ENCODE peak calls at places on chromosomes 6 and 20, in seven cellular contexts. E is esophagus squamous epithelium, R is glutamatergic neuron, W is heart left ventricle, I is cardiac fibroblast, H is neural crest cell, X is fibroblast of the aortic adventitia. U is an unnamed sample.

GRCh38 chr6:72649032-72649984 is 27.4 kb downstream of the KCNQ5 start:
- DNase-seq in W (no peak), H (no peak), X (peak; percentile 87), E (no peak), R (no peak), I (peak; percentile 78), U (no peak)

GRCh38 chr6:133937909-133938308 is 15.1 kb upstream of the TBPL1 start:
- DNase-seq in I (no peak), R (no peak), H (no peak), X (no peak), E (no peak), W (no peak), U (no peak)

GRCh38 chr6:136383271-136383670 is 93.6 kb upstream of the BCLAF1 start:
- DNase-seq in R (no peak), H (no peak), W (no peak), X (peak; percentile 2), E (no peak), I (no peak), U (no peak)

GRCh38 chr20:61253640-61254511 is 1.8 kb downstream of the CDH4 start:
- DNase-seq in X (no peak), I (no peak), R (peak; percentile 37), E (no peak), H (peak; percentile 30), W (no peak), U (no peak)

GRCh38 chr20:20734475-20734948 is 22.1 kb upstream of the RALGAPA2 start:
- DNase-seq in H (no peak), X (no peak), I (no peak), E (no peak), R (no peak), W (no peak), U (no peak)

GRCh38 chr6:106476326-106477105 is 116.0 kb downstream of the CRYBG1 start:
- DNase-seq in W (no peak), R (no peak), I (peak; percentile 64), H (no peak), X (peak; percentile 91), E (no peak), U (no peak)

GRCh38 chr6:121305957-121306607 is 28.2 kb downstream of the TBC1D32 start:
- DNase-seq in R (no peak), E (no peak), X (peak; percentile 48), W (no peak), I (peak; percentile 60), H (no peak), U (no peak)

GRCh38 chr6:95784019-95784418 is 206.7 kb downstream of the MANEA start:
- DNase-seq in E (no peak), H (no peak), R (no peak), X (no peak), W (no peak), I (no peak), U (no peak)

GRCh38 chr20:14700641-14700965 is 363.2 kb upstream of the FLRT3 start:
- DNase-seq in X (peak; percentile 39), R (no peak), I (peak; percentile 27), H (no peak), E (no peak), W (no peak), U (no peak)

GRCh38 chr20:2521369-2522305 is 12.9 kb upstream of the ZNF343 start:
- DNase-seq in I (peak; percentile 63), H (peak; percentile 67), X (peak; percentile 53), R (peak; percentile 81), E (no peak), W (peak; percentile 39), U (no peak)

GRCh38 chr20:50296450-50297375 is 106.1 kb downstream of the CEBPB start:
- DNase-seq in X (peak; percentile 65), I (peak; percentile 76), E (no peak), W (peak; percentile 52), H (no peak), R (no peak), U (no peak)

GRCh38 chr20:34615477-34615876 is 57.0 kb downstream of the MAP1LC3A start:
- DNase-seq in I (no peak), R (no peak), H (no peak), X (peak; percentile 21), W (no peak), E (no peak), U (no peak)

GRCh38 chr6:160442151-160442550 is 94.0 kb downstream of the SLC22A3 start:
- DNase-seq in R (no peak), I (no peak), H (no peak), W (no peak), X (no peak), E (no peak), U (no peak)

GRCh38 chr6:7136859-7137334 is 29.1 kb downstream of the RREB1 start:
- DNase-seq in R (no peak), W (no peak), I (no peak), H (no peak), X (no peak), E (no peak), U (no peak)

GRCh38 chr20:12086359-12086758 is 168.7 kb downstream of the BTBD3 start:
- DNase-seq in H (no peak), W (no peak), E (no peak), R (no peak), I (no peak), X (peak; percentile 18), U (no peak)

GRCh38 chr6:13006578-13007300 is 290.2 kb downstream of the PHACTR1 start:
- DNase-seq in I (peak; percentile 44), R (no peak), E (no peak), X (peak; percentile 25), H (no peak), W (peak; percentile 71), U (no peak)

GRCh38 chr6:21390537-21391213 is 202.9 kb upstream of the SOX4 start:
- DNase-seq in W (no peak), R (no peak), E (no peak), X (no peak), H (no peak), I (no peak), U (no peak)

GRCh38 chr6:96760153-96760687 is 77.1 kb downstream of the GPR63 start:
- DNase-seq in I (no peak), X (no peak), W (no peak), H (no peak), R (no peak), E (no peak), U (no peak)

GRCh38 chr20:48285656-48286055 is 500.4 kb upstream of the SULF2 start:
- DNase-seq in X (no peak), H (no peak), I (no peak), R (no peak), E (no peak), W (no peak), U (no peak)

GRCh38 chr6:137903933-137904821 is 37.1 kb downstream of the TNFAIP3 start:
- DNase-seq in W (no peak), I (no peak), H (no peak), E (no peak), X (peak; percentile 80), R (no peak), U (no peak)

GRCh38 chr20:47350691-47351545 is 5.6 kb downstream of the ZMYND8 start:
- DNase-seq in R (no peak), X (no peak), W (no peak), I (no peak), E (no peak), H (no peak), U (no peak)

GRCh38 chr20:50513169-50514034 is 3.2 kb downstream of the PTPN1 start:
- DNase-seq in I (peak; percentile 70), W (no peak), R (no peak), H (no peak), E (no peak), X (peak; percentile 64), U (no peak)

GRCh38 chr6:19210849-19211590 is 626.1 kb upstream of the ID4 start:
- DNase-seq in X (no peak), H (peak; percentile 19), W (peak; percentile 33), R (peak; percentile 67), I (no peak), E (no peak), U (no peak)
- TF ChIP-seq CTCF in X (no peak), H (peak; percentile 41), W (peak; percentile 44), R (peak; percentile 69), I (no peak), E (no peak), U (peak; percentile 14)

GRCh38 chr6:3228046-3228671 is 706 bp upstream of the TUBB2B start:
- DNase-seq in I (no peak), W (no peak), H (peak; percentile 76), X (no peak), R (peak; percentile 97), E (no peak), U (no peak)

GRCh38 chr6:3228791-3229565 is 1.5 kb upstream of the TUBB2B start:
- DNase-seq in I (peak; percentile 31), X (no peak), E (no peak), R (peak; percentile 79), H (peak; percentile 61), W (no peak), U (no peak)

GRCh38 chr6:3230275-3231212 is 3.1 kb upstream of the TUBB2B start:
- DNase-seq in W (no peak), E (no peak), R (peak; percentile 76), H (peak; percentile 63), X (peak; percentile 19), I (peak; percentile 23), U (no peak)

GRCh38 chr6:3231213-3232016 is 4.0 kb upstream of the TUBB2B start:
- DNase-seq in R (peak; percentile 86), I (peak; percentile 74), X (peak; percentile 66), E (no peak), H (peak; percentile 76), W (peak; percentile 63), U (no peak)

GRCh38 chr6:3229566-3230274 is 2.3 kb upstream of the TUBB2B start:
- DNase-seq in W (no peak), I (no peak), H (peak; percentile 45), X (peak; percentile 19), R (peak; percentile 84), E (no peak), U (no peak)
- TF ChIP-seq CTCF in W (no peak), I (no peak), H (no peak), X (no peak), R (peak; percentile 20), E (no peak), U (no peak)

DNA sequence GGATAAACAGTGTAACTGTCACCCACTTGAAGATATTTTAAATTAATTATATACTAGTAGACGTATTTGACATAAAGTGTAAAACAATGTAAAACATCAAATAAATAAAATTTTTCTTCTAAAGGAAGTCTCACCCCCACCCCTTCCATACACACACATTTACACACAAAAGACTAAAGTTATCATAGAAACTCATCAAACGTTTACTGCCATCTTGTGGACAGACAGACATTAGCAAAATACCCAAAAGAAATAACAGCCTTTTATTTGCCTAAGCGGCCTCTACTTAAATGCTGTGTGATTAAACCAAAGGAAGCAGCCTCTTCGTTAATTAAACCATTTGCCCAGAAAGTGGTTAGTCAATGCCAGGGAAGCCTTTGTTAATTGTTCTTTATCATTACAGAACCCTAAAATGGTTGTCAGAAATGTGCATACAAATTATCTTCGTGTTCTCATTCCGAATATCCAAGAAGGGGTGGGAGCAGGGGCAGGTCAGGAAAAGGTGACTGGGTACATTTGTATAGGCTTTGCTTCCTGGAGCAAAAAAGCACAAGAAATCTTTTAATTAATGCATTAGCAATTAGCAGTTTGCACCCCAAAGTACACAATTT is 176.2 kb upstream of the SASH1 start:
- DNase-seq in X (peak; percentile 76), I (peak; percentile 76), R (no peak), W (no peak), E (no peak), H (no peak), U (no peak)
- TF ChIP-seq CTCF in X (peak; percentile 65), I (peak; percentile 48), R (peak; percentile 73), W (peak; percentile 75), E (peak; percentile 29), H (peak; percentile 83), U (peak; percentile 67)

DNA sequence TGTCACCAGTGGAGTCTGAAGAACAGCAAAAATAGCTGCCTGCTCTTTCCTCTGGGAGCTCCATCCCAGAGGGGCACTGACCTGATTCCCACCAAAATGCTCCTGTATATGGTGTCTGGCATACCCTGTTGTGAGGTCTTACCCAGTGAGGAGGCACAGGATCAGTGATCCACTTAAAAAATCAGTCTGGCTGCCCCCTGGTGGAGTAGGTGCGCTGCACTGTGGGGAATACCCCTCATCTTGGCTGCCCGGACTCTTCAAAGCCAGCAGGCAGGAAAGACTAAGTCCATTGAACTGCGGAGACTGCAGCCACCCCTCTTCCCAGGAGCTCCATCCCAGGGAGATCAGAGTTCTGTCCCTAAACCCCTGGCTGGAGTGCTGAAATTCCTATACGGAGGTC is 230.9 kb upstream of the HTR1E start:
- DNase-seq in W (no peak), I (no peak), X (no peak), E (no peak), H (no peak), R (no peak), U (no peak)
- TF ChIP-seq CTCF in W (no peak), I (no peak), X (no peak), E (no peak), H (peak; percentile 27), R (peak; percentile 23), U (no peak)

U was measured in D721Med.